ENCODE peak calls at places on chromosomes 3 and 15, in four cellular contexts. G is HCT116; P is sigmoid colon; M is naive thymus-derived CD4-positive, alpha-beta T cell. I is an unnamed sample.
A peak's percentile ranks its signal among the peaks of the same experiment; 100 is the strongest.

GRCh38 chr3:121467085-121467484 is 78.7 kb downstream of the POLQ start:
- DNase-seq in G (no peak), P (no peak), M (no peak), I (no peak)

GRCh38 chr3:197494366-197495058 is 61.3 kb downstream of the BDH1 start:
- DNase-seq in G (no peak), P (no peak), M (no peak), I (peak; percentile 98)

GRCh38 chr15:36177590-36178281 is 401.7 kb upstream of the CDIN1 start:
- DNase-seq in G (no peak), P (no peak), M (no peak), I (no peak)

GRCh38 chr3:108218811-108219210 is 3.4 kb downstream of the IFT57 start:
- DNase-seq in G (no peak), P (no peak), M (no peak), I (no peak)

GRCh38 chr15:35444557-35445204 is 101.3 kb downstream of the DPH6 start:
- DNase-seq in G (peak; percentile 39), P (no peak), M (no peak), I (no peak)

GRCh38 chr15:85800460-85801123 is 5.9 kb upstream of the KLHL25 start:
- DNase-seq in G (peak; percentile 78), P (peak; percentile 63), M (no peak), I (peak; percentile 58)

GRCh38 chr3:194905696-194906095 is 220.0 kb downstream of the FAM43A start:
- DNase-seq in G (no peak), P (no peak), M (no peak), I (no peak)

GRCh38 chr3:44883999-44884431 is 9.6 kb downstream of the TGM4 start:
- DNase-seq in G (peak; percentile 35), P (no peak), M (no peak), I (peak; percentile 80)

GRCh38 chr3:181717505-181717904 is 5.8 kb downstream of the SOX2 start:
- DNase-seq in G (no peak), P (no peak), M (no peak), I (no peak)

GRCh38 chr3:72907131-72907697 is 19.4 kb downstream of the GXYLT2 start:
- DNase-seq in G (no peak), P (peak; percentile 75), M (no peak), I (no peak)

GRCh38 chr15:31489801-31490646 is 163.4 kb downstream of the KLF13 start:
- DNase-seq in G (peak; percentile 35), P (peak; percentile 75), M (peak; percentile 60), I (peak; percentile 56)

GRCh38 chr3:140537075-140537474 is 140.8 kb upstream of the TRIM42 start:
- DNase-seq in G (no peak), P (no peak), M (no peak), I (no peak)

GRCh38 chr3:37054370-37054769 is 61.1 kb downstream of the MLH1 start:
- DNase-seq in G (peak; percentile 62), P (no peak), M (no peak), I (no peak)

GRCh38 chr3:102471001-102471400 is 36.2 kb downstream of the ZPLD1 start:
- DNase-seq in G (peak; percentile 7), P (no peak), M (no peak), I (no peak)

GRCh38 chr15:92075764-92076163 is 222.3 kb downstream of the SLCO3A1 start:
- DNase-seq in G (no peak), P (no peak), M (no peak), I (no peak)

GRCh38 chr3:149476135-149476684 is 1.7 kb downstream of the TM4SF4 start:
- DNase-seq in G (no peak), P (no peak), M (no peak), I (no peak)
- H3K4me3 ChIP-seq in G (no peak overlapping the region), P (no peak overlapping the region), M (no peak overlapping the region), I (no peak overlapping the region)

GRCh38 chr3:15287565-15288330 is 44.6 kb downstream of the SH3BP5 start:
- DNase-seq in G (no peak), P (peak; percentile 95), M (no peak), I (peak; percentile 68)
- H3K4me1 ChIP-seq in G (peaks cover 5% of the 10 kb centered on the region), P (no peaks in the 10 kb centered on the region), M (peaks cover 70% of the 10 kb centered on the region), I (peaks cover 42% of the 10 kb centered on the region)

DNA sequence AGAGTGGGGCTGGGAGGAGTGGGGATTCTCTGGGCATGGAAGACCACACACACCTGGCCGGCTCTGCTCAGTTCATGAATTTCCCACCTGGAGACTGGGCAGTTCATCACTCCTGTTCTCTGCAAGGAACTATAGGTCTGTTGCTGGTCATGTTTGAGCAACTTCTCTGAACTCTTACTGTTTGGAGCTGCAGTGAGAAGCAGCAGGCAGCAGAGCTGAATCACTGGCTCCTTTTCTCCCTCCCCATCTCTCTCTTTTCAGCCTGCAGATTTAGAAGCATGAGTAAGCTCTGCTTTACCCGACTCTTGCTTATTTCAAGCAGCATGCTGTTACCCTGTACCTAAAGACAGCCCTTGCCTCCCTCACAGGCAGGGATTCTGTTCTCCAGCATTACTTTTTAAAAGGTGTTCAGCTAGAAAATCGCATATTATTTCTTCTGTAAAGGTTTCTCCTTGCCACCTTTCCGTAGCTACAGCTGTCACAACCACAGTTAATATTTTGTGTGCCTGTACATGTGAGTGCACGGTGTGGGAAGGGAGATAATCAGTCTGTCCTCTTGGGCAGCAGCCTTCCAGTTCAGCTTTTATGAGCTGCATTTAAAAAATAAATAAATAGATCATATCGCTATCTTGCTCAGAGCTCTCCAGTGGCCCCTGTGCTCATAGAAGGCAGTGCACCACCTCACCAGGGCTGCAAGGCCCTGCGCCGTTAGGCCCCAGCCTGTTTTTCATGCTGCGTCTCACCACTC is 131.6 kb downstream of the CHCHD6 start:
- DNase-seq in G (no peak), P (peak; percentile 20), M (no peak), I (peak; percentile 37)
- H3K27ac ChIP-seq in G (no peak overlapping the region), P (no peak overlapping the region), M (no peak overlapping the region), I (no peak overlapping the region)

DNA sequence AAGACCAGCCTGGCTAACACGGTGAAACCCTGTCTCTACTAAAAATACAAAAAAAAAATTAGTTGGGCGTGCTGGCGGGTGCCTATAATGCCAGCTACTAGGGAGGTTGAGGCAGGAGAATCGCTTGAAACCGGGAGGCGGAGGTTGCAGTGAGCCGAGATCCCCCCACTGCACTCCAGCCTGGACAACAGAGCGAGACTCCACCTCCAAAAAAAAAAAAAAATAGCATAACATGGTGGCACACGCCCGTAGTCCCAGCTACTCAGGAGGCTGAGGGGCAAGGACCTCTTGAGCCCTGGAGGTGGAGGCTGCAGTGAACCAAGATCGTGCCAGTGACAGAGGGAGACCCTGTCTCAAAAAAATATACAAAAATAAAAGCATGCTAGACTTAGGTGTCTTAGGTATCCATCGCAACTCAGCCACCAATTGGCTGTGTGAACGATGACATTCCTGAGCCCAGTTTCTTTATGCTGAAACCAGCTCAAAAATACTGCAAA is 6.2 kb downstream of the PLCH1 start:
- DNase-seq in G (no peak), P (no peak), M (no peak), I (no peak)
- H3K4me3 ChIP-seq in G (peak overlapping the region; percentile 34), P (no peak overlapping the region), M (no peak overlapping the region), I (no peak overlapping the region)

DNA sequence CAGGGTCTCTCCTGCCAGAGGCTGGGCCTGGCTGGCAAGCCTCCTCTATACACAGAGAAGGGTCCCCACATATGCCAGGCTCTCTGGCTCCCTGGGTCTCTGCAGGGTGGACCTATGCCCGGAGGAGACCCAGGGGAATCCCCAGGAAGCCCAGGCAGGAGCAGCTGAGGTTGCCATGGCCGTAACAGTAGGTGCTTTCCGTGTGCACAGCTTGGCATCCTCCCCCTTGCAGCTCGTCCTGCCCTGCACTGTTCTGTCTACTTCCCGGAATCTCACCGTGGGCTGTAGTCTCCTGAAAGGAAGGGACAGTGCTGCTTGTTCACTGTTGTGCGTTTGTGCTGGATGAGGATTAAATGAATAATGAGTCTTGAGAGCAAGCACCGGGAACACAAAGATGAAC is 47.8 kb downstream of the DAPK2 start:
- DNase-seq in G (no peak), P (no peak), M (no peak), I (no peak)
- H3K4me1 ChIP-seq in G (no peaks in the 10 kb centered on the region), P (no peaks in the 10 kb centered on the region), M (no peaks in the 10 kb centered on the region), I (no peaks in the 10 kb centered on the region)

DNA sequence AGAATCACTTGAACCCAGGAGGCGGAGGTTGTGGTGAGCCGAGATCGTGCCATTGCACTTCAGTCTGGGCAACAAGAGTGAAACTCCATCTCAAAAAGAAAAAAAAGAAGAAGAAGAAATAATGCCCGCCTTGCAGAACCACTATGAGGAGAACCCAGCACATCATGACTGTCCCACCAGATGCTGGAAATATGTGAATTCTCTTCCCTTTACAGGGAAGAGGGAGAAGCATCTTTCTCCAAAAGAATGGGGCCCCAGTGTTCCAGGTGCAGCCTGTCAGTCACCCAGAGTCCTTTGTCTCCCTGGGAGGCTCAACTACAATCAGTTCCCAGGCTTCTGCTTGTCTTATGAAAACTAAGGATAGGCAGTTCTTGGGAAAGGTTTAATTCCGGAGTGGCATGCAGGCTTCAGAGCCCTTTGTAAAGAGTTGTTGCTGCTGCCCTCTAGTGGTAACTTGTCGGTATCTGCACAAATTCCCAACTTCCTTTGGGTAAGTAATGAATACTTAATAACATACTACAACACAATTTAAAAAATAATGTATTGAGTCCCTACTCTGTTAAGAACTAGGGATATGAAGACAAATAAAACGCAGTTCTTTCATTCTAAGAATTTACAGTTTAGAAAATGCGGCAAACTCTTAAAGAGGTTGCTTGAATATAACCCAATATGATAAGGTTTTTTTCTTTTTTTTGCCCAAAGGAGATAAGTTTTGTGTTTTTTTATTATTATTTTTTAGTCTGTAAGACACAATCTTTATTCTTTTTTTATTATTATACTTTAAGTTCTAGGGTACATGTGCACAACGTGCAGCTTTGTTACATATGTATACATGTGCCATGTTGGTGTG is 18.6 kb upstream of the TICRR start:
- DNase-seq in G (peak; percentile 70), P (no peak), M (peak; percentile 38), I (peak; percentile 64)
- H3K27ac ChIP-seq in G (no peak overlapping the region), P (no peak overlapping the region), M (no peak overlapping the region), I (no peak overlapping the region)

DNA sequence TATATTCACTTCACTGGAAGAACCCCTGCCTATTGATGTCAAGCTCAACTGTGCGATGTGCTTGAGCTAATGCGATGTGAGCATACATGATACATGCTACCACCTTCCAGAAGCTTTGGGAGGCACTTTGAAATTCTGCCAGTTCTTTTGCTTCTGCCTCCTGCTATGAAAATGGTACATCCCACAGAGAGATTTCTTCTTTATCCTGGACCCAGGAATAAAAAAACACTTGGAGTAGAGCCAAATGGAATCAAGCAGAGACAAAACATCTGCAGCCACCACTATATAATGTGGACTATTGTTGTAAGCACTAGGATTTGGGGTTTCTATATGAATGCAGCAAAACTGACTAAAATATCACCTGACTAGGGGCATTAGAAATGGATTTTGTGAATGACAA is 119.9 kb upstream of the GAP43 start:
- DNase-seq in G (no peak), P (no peak), M (no peak), I (no peak)
- H3K4me3 ChIP-seq in G (no peak overlapping the region), P (no peak overlapping the region), M (no peak overlapping the region), I (no peak overlapping the region)

I was measured in SJSA1.